ENCODE peak calls at places on chromosomes 1 and 21, in six cellular contexts. F is stimulated activated CD4-positive, alpha-beta T cell treated with anti-CD3 and anti-CD28 coated beads, Interleukin-15, amount 100 ng/mL, for 24 hours; Q is ELR; N is neuronal stem cell; S is Right ventricle myocardium superior; E is SK-N-MC. J is an unnamed sample.

GRCh38 chr1:53348491-53349368 is 20.9 kb upstream of the LRP8 start:
- DNase-seq in S (no peak), F (no peak), E (no peak), N (no peak), Q (no peak), J (peak)

GRCh38 chr1:5430136-5430535 is 562.1 kb downstream of the NPHP4 start:
- DNase-seq in Q (no peak), N (no peak), S (no peak), E (no peak), F (no peak), J (no peak)

GRCh38 chr1:168179411-168180147 is 817 bp downstream of the TIPRL start:
- DNase-seq in Q (peak), F (no peak), N (no peak), S (no peak), E (no peak), J (peak)

GRCh38 chr1:162561616-162562451 is at the start of gene UAP1:
- DNase-seq in Q (no peak), F (no peak), N (no peak), E (no peak), S (no peak), J (peak)

GRCh38 chr1:239997515-239998311 is 94.0 kb upstream of the FMN2 start:
- DNase-seq in N (peak), F (peak), Q (peak), E (no peak), S (no peak), J (no peak)

GRCh38 chr1:172105230-172105629 is 263.9 kb downstream of the DNM3 start:
- DNase-seq in F (no peak), E (no peak), Q (no peak), N (no peak), S (no peak), J (no peak)

GRCh38 chr1:119275145-119275929 is 93.2 kb upstream of the HAO2 start:
- DNase-seq in Q (peak), N (peak), E (peak), S (no peak), F (peak), J (peak)

GRCh38 chr1:1962752-1963151 is 40.8 kb downstream of the CFAP74 start:
- DNase-seq in E (no peak), Q (no peak), N (no peak), S (no peak), F (no peak), J (no peak)

GRCh38 chr1:63843884-63844283 is 70.1 kb downstream of the ROR1 start:
- DNase-seq in S (no peak), E (no peak), N (no peak), F (no peak), Q (no peak), J (no peak)

GRCh38 chr1:23613191-23614126 is 54.2 kb upstream of the ID3 start:
- DNase-seq in S (no peak), F (peak), N (no peak), E (no peak), Q (no peak), J (no peak)

GRCh38 chr1:96234299-96234698 is 487.3 kb upstream of the PTBP2 start:
- DNase-seq in F (no peak), S (peak), E (no peak), N (no peak), Q (peak), J (no peak)

GRCh38 chr21:43331962-43332458 is 94.9 kb downstream of the SIK1 start:
- DNase-seq in F (no peak), E (no peak), N (no peak), S (no peak), Q (peak), J (no peak)

GRCh38 chr1:180515857-180516388 is 13.5 kb upstream of the ACBD6 start:
- DNase-seq in S (peak), F (peak), Q (peak), E (peak), N (peak), J (peak)

GRCh38 chr1:119115301-119115700 is 25.2 kb downstream of the WARS2 start:
- DNase-seq in E (no peak), S (no peak), Q (no peak), N (no peak), F (no peak), J (no peak)

GRCh38 chr1:103108525-103109150 is 316 bp upstream of the COL11A1 start:
- DNase-seq in Q (peak), F (no peak), S (no peak), E (no peak), N (peak), J (no peak)

GRCh38 chr1:39788758-39789570 is at the start of gene BMP8B:
- DNase-seq in E (no peak), N (no peak), F (peak), S (peak), Q (peak), J (peak)

GRCh38 chr1:34356862-34357261 is 180.2 kb downstream of the C1orf94 start:
- DNase-seq in F (no peak), E (no peak), Q (no peak), S (no peak), N (no peak), J (no peak)

GRCh38 chr1:8167936-8168335 is 141.8 kb upstream of the ERRFI1 start:
- DNase-seq in Q (peak), F (no peak), E (no peak), N (no peak), S (no peak), J (no peak)

GRCh38 chr21:25906554-25906953 is 171.8 kb downstream of the GABPA start:
- DNase-seq in N (no peak), E (no peak), Q (no peak), S (no peak), F (no peak), J (no peak)

GRCh38 chr1:84299536-84300260 is 1.8 kb upstream of the SAMD13 start:
- DNase-seq in S (no peak), N (no peak), E (no peak), Q (peak), F (no peak), J (no peak)

GRCh38 chr1:1990222-1990621 is 13.4 kb downstream of the CFAP74 start:
- DNase-seq in Q (no peak), F (no peak), N (no peak), E (no peak), S (no peak), J (no peak)

GRCh38 chr1:11805454-11806306 is at the start of the genes CLCN6 and MTHFR:
- DNase-seq in S (peak), Q (peak), N (peak), E (peak), F (peak), J (peak)

J was measured in activated CD8-positive, alpha-beta memory T cell treated with anti-CD3 and anti-CD28 coated beads, Interleukin-2, amount 50 U/mL, for 48 hours.